ENCODE peak calls at places on chromosomes 1 and 21, in eight cellular contexts. T is AG04449; V is AG04450; M is progenitor cell of endocrine pancreas; Y is sigmoid colon; E is CD8-positive, alpha-beta T cell; P is astrocyte of the spinal cord; B is left lung. F is an unnamed sample.

GRCh38 chr1:53112271-53112774 is 30.1 kb downstream of the SLC1A7 start:
- DNase-seq in P (peak), B (no peak), E (no peak), T (peak), Y (no peak), V (peak), M (no peak), F (no peak)

GRCh38 chr1:160127865-160128523 is 12.4 kb downstream of the ATP1A2 start:
- DNase-seq in P (peak), V (no peak), B (no peak), M (no peak), Y (no peak), T (no peak), E (no peak), F (no peak)

GRCh38 chr1:111234866-111235265 is 7.4 kb downstream of the CHI3L2 start:
- DNase-seq in B (no peak), T (no peak), V (no peak), M (no peak), Y (no peak), P (peak), E (no peak), F (no peak)

GRCh38 chr1:115829023-115829674 is 11.8 kb downstream of the NHLH2 start:
- DNase-seq in T (peak), V (peak), Y (peak), P (peak), B (no peak), M (no peak), E (no peak), F (no peak)

GRCh38 chr1:103267271-103267670 is 158.9 kb upstream of the COL11A1 start:
- DNase-seq in T (no peak), M (no peak), P (no peak), V (no peak), B (no peak), Y (no peak), E (no peak), F (no peak)

GRCh38 chr21:17371470-17371869 is 141.4 kb upstream of the CXADR start:
- DNase-seq in E (no peak), T (no peak), M (no peak), P (peak), B (no peak), Y (no peak), V (peak), F (no peak)

GRCh38 chr1:193479187-193479586 is 292.8 kb upstream of the B3GALT2 start:
- DNase-seq in B (no peak), V (no peak), M (no peak), E (peak), P (no peak), Y (no peak), T (no peak), F (peak)

GRCh38 chr1:21021311-21021710 is 155.4 kb downstream of the EIF4G3 start:
- DNase-seq in B (no peak), P (no peak), Y (no peak), V (no peak), E (no peak), T (no peak), M (no peak), F (no peak)

GRCh38 chr1:183328371-183328770 is 89.8 kb downstream of the NMNAT2 start:
- DNase-seq in Y (no peak), B (no peak), P (no peak), M (no peak), V (no peak), E (no peak), T (no peak), F (no peak)

GRCh38 chr1:244968431-244968830 is 104.1 kb upstream of the HNRNPU start:
- DNase-seq in P (no peak), Y (no peak), M (no peak), V (no peak), E (no peak), B (no peak), T (no peak), F (no peak)

GRCh38 chr1:244971524-244972216 is 107.3 kb upstream of the HNRNPU start:
- DNase-seq in P (peak), T (no peak), M (no peak), B (no peak), E (no peak), Y (no peak), V (no peak), F (no peak)

GRCh38 chr1:244970236-244970652 is 105.9 kb upstream of the HNRNPU start:
- DNase-seq in B (peak), V (peak), E (peak), Y (no peak), M (peak), P (peak), T (no peak), F (peak)

GRCh38 chr1:244969355-244970235 is 105.3 kb upstream of the HNRNPU start:
- DNase-seq in P (peak), T (no peak), V (peak), E (peak), Y (peak), M (no peak), B (peak), F (peak)

DNA sequence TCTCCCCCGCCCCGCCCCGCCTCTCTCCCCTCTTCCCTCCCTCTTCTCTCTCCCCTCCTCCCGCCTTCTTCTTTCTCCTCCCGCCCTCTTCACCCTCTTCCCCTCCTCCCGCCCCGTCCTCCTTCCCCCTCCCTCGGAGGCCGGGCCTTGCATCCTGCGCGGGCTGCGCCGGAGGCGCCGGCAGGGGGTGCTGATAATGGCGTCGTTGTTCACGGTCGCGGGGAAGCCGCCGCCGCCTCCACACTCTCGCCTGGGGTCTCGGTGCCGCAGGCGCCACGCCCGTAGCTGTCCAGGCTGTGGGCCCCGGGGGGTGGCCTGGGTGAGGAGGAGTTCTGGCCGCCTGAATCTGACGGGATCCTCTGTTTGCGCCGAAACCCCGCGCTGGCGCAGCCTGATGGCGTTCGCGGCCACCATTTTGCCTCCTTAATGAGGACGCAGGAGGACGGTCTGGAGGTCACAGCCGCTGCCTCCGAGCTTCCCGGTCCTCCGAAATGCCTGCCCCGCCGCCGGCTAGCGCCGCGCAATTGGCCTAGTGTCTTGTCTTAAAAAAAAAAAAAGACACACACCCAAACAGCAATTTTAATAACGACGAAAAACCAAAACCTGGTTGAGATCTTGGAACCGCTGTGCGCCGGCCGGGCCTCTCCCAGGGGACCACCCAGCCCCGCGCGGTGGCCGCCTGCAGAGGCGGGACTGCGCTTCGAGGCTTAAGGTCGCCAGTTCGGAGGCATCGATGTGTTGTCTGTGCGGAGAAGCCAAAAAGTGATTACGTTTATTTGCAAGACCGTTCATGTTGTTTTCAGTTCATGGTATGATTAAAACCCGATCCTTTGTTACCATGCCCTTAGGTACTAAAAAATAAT is 106.5 kb upstream of the HNRNPU start:
- DNase-seq in E (peak), V (peak), T (peak), B (peak), Y (peak), P (peak), M (peak), F (peak)
- TF ChIP-seq CTCF in E (peak), V (peak), T (peak), B (peak), Y (peak), P (peak), M (peak), F (peak)

DNA sequence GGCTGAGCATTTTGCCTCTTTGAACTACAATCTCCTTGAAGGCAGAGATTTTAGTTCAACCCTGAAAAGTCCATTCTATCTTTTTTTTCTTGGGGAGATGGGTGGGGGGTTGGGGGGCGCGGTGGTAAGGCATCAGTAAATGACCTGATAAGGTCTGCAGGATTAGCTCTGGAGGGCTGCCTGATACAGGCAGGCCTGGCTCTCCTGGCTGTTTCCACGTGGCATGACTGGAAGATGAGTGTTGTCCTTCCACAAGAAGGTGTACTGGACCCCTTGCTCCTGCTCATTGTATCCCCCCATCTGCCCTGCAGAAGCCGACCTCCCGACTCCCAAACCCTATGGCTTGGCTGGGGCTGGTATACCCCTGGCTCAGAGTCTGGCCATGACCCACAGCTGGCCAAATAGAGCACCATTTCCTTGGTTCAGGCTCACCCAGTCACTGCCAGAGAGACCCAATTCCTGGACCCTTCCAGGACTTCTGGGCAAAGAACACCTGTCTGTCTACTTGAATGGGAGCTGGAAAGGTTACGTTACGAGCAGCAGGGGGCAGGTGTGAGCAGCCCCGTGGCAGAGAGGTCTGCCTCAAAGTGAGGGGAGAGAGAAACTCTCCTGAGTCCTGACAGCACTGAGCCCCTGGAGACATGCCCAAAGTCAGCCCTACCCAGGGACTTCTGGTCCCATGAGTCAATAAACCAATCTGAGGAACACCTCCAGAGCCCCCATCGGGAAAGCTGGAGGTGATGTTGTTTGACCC is 17.0 kb downstream of the DHRS3 start:
- DNase-seq in V (no peak), T (no peak), P (no peak), Y (no peak), E (peak), M (no peak), B (no peak), F (peak)
- TF ChIP-seq CTCF in V (peak), T (peak), P (peak), Y (peak), E (peak), M (peak), B (peak), F (peak)

DNA sequence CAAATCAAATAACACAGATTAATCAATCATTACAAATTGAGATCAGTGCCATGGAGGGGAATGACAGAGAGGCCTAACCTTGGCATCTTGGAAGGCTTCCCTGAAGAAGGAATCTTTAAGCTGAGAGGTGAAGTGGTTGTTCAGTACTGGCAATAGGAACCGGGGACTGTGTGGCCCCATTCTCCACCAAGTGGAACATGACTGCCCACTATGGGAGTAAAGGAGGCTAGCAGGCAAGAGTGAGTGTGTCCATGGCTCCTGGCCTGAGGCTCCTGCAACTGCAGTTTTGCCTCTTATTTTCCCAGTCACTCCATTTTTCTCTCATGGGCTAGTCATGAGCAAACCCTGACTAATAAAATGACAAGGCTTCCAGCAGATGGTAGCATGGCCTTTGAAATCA is 112.2 kb upstream of the GJB5 start:
- DNase-seq in T (no peak), B (no peak), Y (no peak), M (no peak), P (no peak), E (no peak), V (no peak), F (no peak)
- TF ChIP-seq CTCF in T (no peak), B (no peak), Y (no peak), M (peak), P (no peak), E (no peak), V (no peak), F (no peak)

DNA sequence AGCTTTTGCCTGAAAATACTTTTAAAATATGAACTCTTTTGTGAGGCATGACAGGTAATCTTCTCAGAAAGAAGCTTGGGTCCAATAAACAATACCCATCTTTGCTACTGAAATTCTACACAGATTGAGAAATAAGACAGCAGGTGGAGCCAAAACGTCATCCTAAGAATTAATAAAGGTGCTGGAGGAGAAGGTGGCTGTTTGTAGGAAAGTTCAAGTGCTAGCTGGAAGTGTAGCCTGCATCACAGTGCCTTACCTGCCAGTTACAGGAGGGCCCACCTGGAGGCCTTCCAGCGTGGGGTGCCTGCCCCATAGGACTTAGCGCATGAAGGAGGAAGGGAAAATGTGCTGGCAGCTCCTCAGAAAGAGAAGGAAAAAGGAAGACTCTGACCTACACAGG is 93.7 kb downstream of the TTC3 start:
- DNase-seq in V (no peak), M (no peak), B (no peak), P (no peak), Y (no peak), E (no peak), T (no peak), F (peak)
- TF ChIP-seq CTCF in V (no peak), M (peak), B (no peak), P (peak), Y (no peak), E (no peak), T (no peak), F (no peak)

DNA sequence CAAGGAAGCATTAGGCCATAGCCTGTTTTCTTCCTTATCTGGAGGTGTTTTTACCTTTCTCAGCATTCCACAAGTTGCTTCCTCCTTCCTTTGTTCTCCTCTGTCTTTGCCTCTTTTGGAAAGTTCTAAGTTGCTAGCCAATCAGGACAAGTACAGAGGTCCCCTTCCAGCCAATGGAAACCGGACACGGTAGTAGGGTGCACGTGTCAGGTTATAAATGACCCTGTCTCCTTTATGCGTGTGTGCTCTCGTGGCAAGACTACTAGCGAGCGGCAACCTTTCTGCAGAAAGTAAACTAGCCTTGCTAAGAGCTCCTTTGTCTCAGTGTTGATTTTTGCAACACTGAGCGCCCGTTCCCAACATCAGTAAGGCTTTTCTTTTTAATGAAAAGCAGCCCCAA is 1.5 kb upstream of the ACADM start:
- DNase-seq in M (no peak), Y (no peak), T (no peak), P (no peak), V (no peak), E (no peak), B (no peak), F (no peak)
- TF ChIP-seq CTCF in M (no peak), Y (no peak), T (no peak), P (no peak), V (no peak), E (no peak), B (no peak), F (no peak)

F was measured in GM10248.